ENCODE peak calls at places on chromosomes 16 and 17, in five cellular contexts. C, T, I, L and A are unnamed samples.

GRCh38 chr17:4747847-4748246 is 8.1 kb upstream of the CXCL16 start:
- DNase-seq in L (no peak), C (no peak), I (no peak), T (no peak), A (no peak)

GRCh38 chr17:73551756-73552155 is 92.5 kb downstream of the SDK2 start:
- DNase-seq in T (no peak), L (no peak), C (no peak), I (no peak), A (no peak)

GRCh38 chr16:79469999-79470398 is 130.5 kb downstream of the MAF start:
- DNase-seq in T (no peak), L (no peak), I (no peak), C (no peak), A (no peak)

GRCh38 chr16:9351440-9351839 is 260.0 kb downstream of the HAPSTR1 start:
- DNase-seq in C (no peak), T (peak), I (no peak), L (peak), A (no peak)

GRCh38 chr17:15335446-15335845 is 6.0 kb downstream of the TEKT3 start:
- DNase-seq in L (no peak), T (no peak), C (no peak), I (no peak), A (no peak)

GRCh38 chr17:172401-172800 is 9.0 kb downstream of the DOC2B start:
- DNase-seq in L (no peak), C (no peak), I (no peak), T (no peak), A (no peak)

GRCh38 chr16:74451951-74452758 is 30.9 kb upstream of the CLEC18B start:
- DNase-seq in I (no peak), L (no peak), T (no peak), C (no peak), A (no peak)

GRCh38 chr16:89166696-89167424 is 4.7 kb upstream of the CDH15 start:
- DNase-seq in T (no peak), C (no peak), L (no peak), I (peak), A (no peak)

GRCh38 chr16:22933173-22933572 is 119.2 kb downstream of the HS3ST2 start:
- DNase-seq in I (no peak), T (no peak), C (no peak), L (no peak), A (no peak)

GRCh38 chr17:39118674-39119419 is 32.6 kb downstream of the PLXDC1 start:
- DNase-seq in T (no peak), L (no peak), C (no peak), I (no peak), A (no peak)

GRCh38 chr16:70484867-70485266 is 30.5 kb downstream of the FCSK start:
- DNase-seq in I (no peak), T (no peak), L (no peak), C (no peak), A (no peak)

GRCh38 chr16:62720651-62721050 is 684.4 kb upstream of the CDH8 start:
- DNase-seq in L (no peak), I (no peak), T (no peak), C (no peak), A (no peak)

GRCh38 chr17:46935658-46936266 is 12.8 kb downstream of the GOSR2 start:
- DNase-seq in L (no peak), T (peak), I (peak), C (peak), A (no peak)

GRCh38 chr17:40541060-40541872 is 24.0 kb downstream of the CCR7 start:
- DNase-seq in I (peak), L (no peak), C (no peak), T (no peak), A (no peak)

GRCh38 chr16:59552164-59552563 is 818.0 kb upstream of the GOT2 start:
- DNase-seq in I (no peak), C (no peak), L (no peak), T (no peak), A (no peak)

GRCh38 chr17:31596382-31597323 is 205.2 kb downstream of the RAB11FIP4 start:
- DNase-seq in C (peak), I (no peak), T (no peak), L (peak), A (peak)

GRCh38 chr17:19386276-19386863 is 620 bp downstream of the MFAP4 start:
- DNase-seq in L (peak), I (no peak), T (peak), C (peak), A (peak)
- H3K4me3 ChIP-seq in L (no peak), I (no peak), T (peak), C (peak), A (peak)

GRCh38 chr16:4263504-4264436 is 9.1 kb downstream of the TFAP4 start:
- DNase-seq in T (peak), L (peak), I (peak), C (peak), A (peak)
- H3K4me3 ChIP-seq in T (peak), L (no peak), I (no peak), C (no peak), A (peak)

DNA sequence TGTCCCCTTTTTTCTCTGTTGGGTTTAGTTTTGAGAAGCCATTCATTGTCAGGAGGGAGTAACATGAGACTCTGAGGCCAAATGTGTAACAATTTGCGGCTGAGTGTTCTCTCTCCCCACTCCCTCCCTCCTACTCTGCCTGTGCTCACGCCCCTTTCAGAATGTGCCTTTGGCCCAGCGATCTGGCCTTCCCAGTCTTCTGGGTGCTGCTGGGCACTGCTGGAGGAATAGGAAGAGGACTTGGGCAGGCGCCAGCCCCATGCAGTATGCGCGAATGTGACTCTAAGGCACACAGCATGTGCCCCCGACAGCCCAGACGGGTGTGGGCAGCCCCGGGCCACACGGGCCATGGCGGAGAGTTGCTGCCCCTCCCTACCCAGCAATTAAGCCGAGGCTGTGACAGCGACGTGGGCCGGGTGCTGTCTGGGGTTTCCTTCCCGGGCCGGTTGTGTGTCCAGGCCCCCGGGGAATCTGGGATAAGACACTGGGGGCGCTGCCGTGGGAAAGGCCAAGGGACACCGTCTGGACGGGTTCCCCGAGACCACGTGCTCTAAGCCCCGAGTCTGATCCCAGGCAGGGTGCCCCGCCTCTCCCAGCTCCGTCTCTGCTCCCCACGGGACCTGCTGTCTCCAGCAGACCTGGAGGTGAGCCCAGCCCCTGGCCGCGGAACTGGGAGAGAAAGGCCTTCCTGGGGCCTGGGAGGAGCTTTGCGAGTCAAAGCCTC is 92.4 kb downstream of the IRX3 start:
- DNase-seq in L (peak), C (peak), I (no peak), T (peak), A (peak)
- H3K4me3 ChIP-seq in L (no peak), C (peak), I (no peak), T (peak), A (peak)

DNA sequence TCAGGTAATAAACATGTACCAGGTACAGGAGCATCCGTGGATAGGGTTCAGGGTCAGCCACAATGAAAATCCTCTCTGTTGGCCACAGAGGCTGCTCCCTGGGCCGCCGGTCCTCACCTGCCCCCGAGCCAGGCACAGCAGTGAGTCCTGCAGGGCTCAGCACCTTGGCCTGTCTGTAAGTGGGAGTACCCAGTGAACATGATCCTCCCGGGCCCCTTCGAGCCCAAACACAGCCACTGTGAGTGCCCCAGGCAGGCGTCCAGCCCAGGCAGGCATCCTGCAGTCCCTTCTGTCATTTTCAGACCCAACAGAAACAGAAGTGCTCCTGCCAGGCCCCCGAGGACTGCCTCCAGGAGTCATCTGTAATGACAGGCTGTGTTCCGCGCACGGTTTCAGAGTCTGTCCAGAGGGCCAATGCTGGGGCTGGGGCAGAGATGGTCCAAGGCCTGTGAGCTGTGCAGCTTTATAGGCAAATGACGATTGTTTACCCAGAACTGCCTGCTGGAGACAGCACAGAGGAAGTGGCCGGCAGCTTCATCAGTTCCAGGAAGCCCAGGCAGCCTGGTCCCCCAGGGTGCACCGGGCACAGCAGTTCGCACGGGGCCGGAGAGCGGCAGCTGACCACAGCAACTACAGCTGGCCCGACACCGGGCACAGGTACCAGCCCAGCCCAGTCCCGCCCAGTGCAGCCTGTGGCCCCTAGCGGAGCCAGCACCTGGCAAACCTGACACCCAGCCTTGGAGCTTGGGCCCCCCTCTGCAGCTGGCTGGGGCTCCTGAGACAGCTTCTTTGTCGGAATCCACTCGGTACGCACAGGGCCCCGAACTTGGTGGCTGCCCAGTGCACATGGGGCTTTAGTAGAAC is 13.2 kb downstream of the SLC7A5 start:
- DNase-seq in T (peak), L (peak), I (peak), C (peak), A (peak)
- H3K4me3 ChIP-seq in T (peak), L (no peak), I (no peak), C (no peak), A (peak)

GRCh38 chr16:87635541-87636049 is 33.3 kb downstream of the JPH3 start:
- DNase-seq in T (peak), I (peak), L (peak), C (peak), A (peak)
- H3K4me3 ChIP-seq in T (peak), I (no peak), L (no peak), C (no peak), A (peak)

GRCh38 chr16:10625595-10626357 is 45.4 kb upstream of the EMP2 start:
- DNase-seq in L (no peak), T (no peak), I (peak), C (peak), A (no peak)
- H3K4me3 ChIP-seq in L (no peak), T (no peak), I (no peak), C (no peak), A (no peak)